ENCODE peak calls at places on chromosomes 3 and 15, in six cellular contexts. U is fibroblast of pulmonary artery, I is AG04450, L is A673, C is AG04449, X is GM23338. G is an unnamed sample.

GRCh38 chr15:101138913-101139880 is 112.7 kb downstream of the CHSY1 start:
- DNase-seq in U (no peak), I (no peak), L (no peak), C (no peak), X (no peak), G (peak; percentile 74)

GRCh38 chr3:119673875-119674274 is 3.3 kb downstream of the COX17 start:
- DNase-seq in U (no peak), I (no peak), L (no peak), C (no peak), X (no peak), G (no peak)

GRCh38 chr3:178982138-178982537 is 89.5 kb downstream of the ZMAT3 start:
- DNase-seq in U (no peak), I (no peak), L (no peak), C (no peak), X (no peak), G (no peak)

GRCh38 chr3:15783361-15783969 is 14.3 kb downstream of the ANKRD28 start:
- DNase-seq in U (peak; percentile 83), I (no peak), L (no peak), C (no peak), X (no peak), G (peak; percentile 63)

GRCh38 chr3:107704477-107704876 is 181.7 kb downstream of the BBX start:
- DNase-seq in U (no peak), I (peak; percentile 13), L (no peak), C (no peak), X (no peak), G (no peak)

GRCh38 chr3:128369881-128370642 is 96.6 kb downstream of the DNAJB8 start:
- DNase-seq in U (no peak), I (no peak), L (no peak), C (no peak), X (peak; percentile 27), G (no peak)

GRCh38 chr3:27715863-27716262 is 6.3 kb downstream of the EOMES start:
- DNase-seq in U (no peak), I (no peak), L (no peak), C (no peak), X (no peak), G (no peak)

GRCh38 chr3:191774485-191774884 is 313.5 kb downstream of the PYDC2 start:
- DNase-seq in U (peak; percentile 20), I (no peak), L (peak; percentile 97), C (peak; percentile 90), X (no peak), G (peak; percentile 95)

GRCh38 chr3:115217678-115218451 is 70.8 kb upstream of the ZBTB20 start:
- DNase-seq in U (peak; percentile 83), I (peak; percentile 47), L (peak; percentile 76), C (no peak), X (peak; percentile 76), G (peak; percentile 40)

GRCh38 chr3:116059421-116060096 is 385.7 kb downstream of the LSAMP start:
- DNase-seq in U (peak; percentile 54), I (peak; percentile 49), L (peak; percentile 96), C (peak; percentile 53), X (peak; percentile 52), G (peak; percentile 95)

GRCh38 chr3:196202516-196202970 is 8.7 kb downstream of the ZDHHC19 start:
- DNase-seq in U (peak; percentile 22), I (no peak), L (no peak), C (no peak), X (peak; percentile 41), G (no peak)

GRCh38 chr3:27105904-27106303 is 263.3 kb downstream of the NEK10 start:
- DNase-seq in U (no peak), I (no peak), L (no peak), C (no peak), X (peak; percentile 61), G (no peak)

GRCh38 chr3:195909294-195909644 is 918 bp upstream of the TNK2 start:
- DNase-seq in U (no peak), I (no peak), L (peak; percentile 48), C (no peak), X (peak; percentile 68), G (no peak)

GRCh38 chr15:72189250-72189902 is 8.2 kb downstream of the GRAMD2A start:
- DNase-seq in U (no peak), I (no peak), L (no peak), C (no peak), X (no peak), G (no peak)

GRCh38 chr3:72692959-72693518 is 155.2 kb downstream of the SHQ1 start:
- DNase-seq in U (no peak), I (no peak), L (no peak), C (no peak), X (peak; percentile 29), G (no peak)

GRCh38 chr3:115077501-115078250 is 69.4 kb downstream of the ZBTB20 start:
- DNase-seq in U (no peak), I (no peak), L (no peak), C (no peak), X (no peak), G (no peak)

GRCh38 chr3:11480663-11481298 is 162.9 kb downstream of the VGLL4 start:
- DNase-seq in U (no peak), I (no peak), L (peak; percentile 19), C (no peak), X (peak; percentile 73), G (no peak)

GRCh38 chr3:131283862-131284261 is 97.7 kb upstream of the NUDT16 start:
- DNase-seq in U (no peak), I (no peak), L (no peak), C (no peak), X (peak; percentile 39), G (no peak)

GRCh38 chr3:106862067-106862466 is 515.2 kb upstream of the CCDC54 start:
- DNase-seq in U (peak; percentile 80), I (no peak), L (peak; percentile 70), C (peak; percentile 44), X (no peak), G (peak; percentile 52)

GRCh38 chr3:130310109-130310508 is 35.4 kb upstream of the COL6A5 start:
- DNase-seq in U (no peak), I (no peak), L (no peak), C (no peak), X (no peak), G (no peak)

DNA sequence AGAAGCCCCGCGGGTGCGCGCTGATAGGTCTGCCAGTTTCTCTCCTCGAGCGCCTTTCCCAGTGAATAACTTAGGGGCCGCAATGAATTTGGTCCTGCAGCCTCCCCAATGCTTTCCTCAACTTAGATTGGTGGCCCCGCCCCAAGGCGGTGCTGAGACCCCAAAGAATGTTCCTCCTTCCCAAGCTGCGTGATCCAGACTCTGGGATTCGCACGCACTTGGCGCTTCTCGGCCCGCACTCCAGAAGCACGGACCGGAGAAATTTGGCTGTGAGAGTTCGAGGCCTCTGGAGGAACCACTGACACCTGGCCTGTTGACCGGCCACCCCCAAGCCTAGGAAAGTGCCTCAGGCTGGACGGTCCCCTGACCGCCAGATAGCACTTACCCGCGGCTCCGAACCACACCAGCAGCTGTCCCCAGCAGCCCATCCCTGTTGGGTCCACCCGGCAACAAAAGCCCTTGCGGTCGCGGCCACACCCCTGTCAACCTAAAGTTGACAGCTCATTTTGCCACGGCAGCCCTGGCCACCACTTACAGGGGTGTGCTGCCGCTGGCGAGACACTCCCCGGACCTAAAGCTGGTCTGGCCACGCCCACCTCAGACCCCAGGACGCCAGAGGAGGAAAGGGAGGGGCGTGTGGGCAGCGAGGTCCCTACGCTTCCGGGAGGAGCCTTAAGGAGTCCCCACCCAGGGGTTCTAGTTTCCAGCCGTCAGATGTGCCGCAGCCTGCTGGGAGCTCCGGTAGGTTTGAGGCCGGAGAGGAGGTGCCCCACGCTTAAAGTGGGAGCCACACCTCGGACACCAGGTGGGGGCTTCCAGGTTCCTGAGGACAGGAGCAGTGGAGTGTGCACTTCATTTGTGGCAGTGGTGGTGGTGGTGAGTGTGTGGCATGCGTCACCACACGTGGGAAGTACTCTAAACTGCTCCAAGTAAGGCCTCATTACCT is at the start of gene LTK:
- DNase-seq in U (no peak), I (no peak), L (peak; percentile 90), C (no peak), X (peak; percentile 78), G (no peak)
- H3K4me3 ChIP-seq in U (peak within 1 kb of the TSS; percentile 25), I (peak within 1 kb of the TSS; percentile 36), L (peak within 1 kb of the TSS; percentile 59), C (peak within 1 kb of the TSS; percentile 15), X (peak within 1 kb of the TSS; percentile 62), G (peak within 1 kb of the TSS; percentile 28)

GRCh38 chr15:84847382-84847781 is 30.2 kb downstream of the ALPK3 start:
- DNase-seq in U (no peak), I (no peak), L (no peak), C (no peak), X (no peak), G (no peak)

GRCh38 chr15:84840741-84841429 is 23.7 kb downstream of the ALPK3 start:
- DNase-seq in U (peak; percentile 76), I (no peak), L (no peak), C (peak; percentile 24), X (no peak), G (no peak)

GRCh38 chr15:84846269-84846668 is 29.1 kb downstream of the ALPK3 start:
- DNase-seq in U (no peak), I (no peak), L (no peak), C (no peak), X (no peak), G (no peak)

GRCh38 chr15:84842781-84843180 is 25.6 kb downstream of the ALPK3 start:
- DNase-seq in U (no peak), I (no peak), L (no peak), C (no peak), X (no peak), G (no peak)

DNA sequence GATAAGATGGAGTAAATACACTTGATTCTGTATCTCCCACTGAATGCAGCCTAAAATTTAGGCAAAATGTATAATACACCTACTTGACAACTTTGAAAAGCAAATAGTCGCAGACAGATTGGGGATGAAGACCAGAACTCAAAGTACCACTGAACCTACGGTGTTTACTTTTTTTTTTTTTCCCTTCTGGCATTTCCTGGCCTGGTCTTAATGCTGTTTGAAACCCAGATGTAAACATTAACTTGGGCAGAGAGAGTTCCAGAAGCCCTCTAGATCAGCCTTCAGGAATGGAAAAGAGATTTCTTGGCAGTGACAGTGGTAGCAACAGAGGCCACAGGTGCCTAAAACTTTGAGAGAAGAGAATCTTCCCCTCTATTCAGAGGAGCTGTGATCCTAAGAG is 27.8 kb downstream of the ALPK3 start:
- DNase-seq in U (no peak), I (no peak), L (no peak), C (no peak), X (no peak), G (no peak)
- TF ChIP-seq CTCF in U (no peak), I (no peak), L (no peak), C (no peak), X (no peak), G (no peak)

GRCh38 chr3:59280113-59280512 is 230.3 kb upstream of the CFAP20DC start:
- DNase-seq in U (no peak), I (no peak), L (no peak), C (no peak), X (no peak), G (no peak)
- H3K4me3 ChIP-seq in U (no peak overlapping the region), I (no peak overlapping the region), L (no peak overlapping the region), C (no peak overlapping the region), X (no peak overlapping the region), G (no peak overlapping the region)

DNA sequence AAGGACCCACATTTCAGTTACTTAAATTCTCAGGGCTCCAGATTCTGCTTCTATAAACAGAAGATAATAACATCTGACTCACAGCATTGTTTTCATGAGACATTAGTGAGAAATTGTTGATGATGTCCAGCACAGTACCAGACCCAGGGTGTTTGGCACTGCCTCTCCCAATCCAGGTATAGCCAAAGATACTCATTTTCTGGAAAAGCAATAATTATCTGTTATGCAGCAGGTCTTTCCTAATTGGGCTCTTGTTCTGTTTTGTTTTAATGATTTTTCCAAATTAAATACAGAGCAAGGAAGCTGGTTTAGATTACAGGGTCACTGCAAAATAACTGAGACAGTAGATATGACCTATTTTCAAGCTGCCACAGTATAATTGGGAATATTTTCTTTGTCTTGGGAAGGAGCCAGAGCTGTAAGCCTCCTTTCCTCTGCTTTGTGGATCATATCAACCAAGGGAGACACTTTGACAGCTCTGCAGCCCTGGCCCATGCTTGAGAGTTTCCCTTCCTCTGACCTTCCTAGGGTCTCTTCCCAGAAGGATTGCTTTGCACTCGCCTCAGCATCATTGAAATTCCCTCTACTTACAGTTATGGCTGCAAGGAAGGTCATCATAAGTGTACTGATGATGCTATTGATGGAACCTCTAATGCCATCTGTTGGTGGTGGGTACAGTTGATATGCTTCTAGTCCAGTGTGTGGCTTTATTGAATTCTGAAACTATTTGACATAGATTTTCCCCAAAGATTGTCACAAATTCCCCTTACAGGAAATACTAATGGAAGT is 522.4 kb upstream of the ADAMTS9 start:
- DNase-seq in U (peak; percentile 7), I (no peak), L (no peak), C (no peak), X (no peak), G (no peak)
- TF ChIP-seq CTCF in U (no peak), I (no peak), L (no peak), C (no peak), X (no peak), G (no peak)